ENCODE peak calls at places on chromosomes 12 and 14, in eight cellular contexts. One of them, this sample, is unnamed.

GRCh38 chr12:6903712-6904111 is 910 bp upstream of the LRRC23 start:
- DNase-seq in AG10803: no peak
- DNase-seq in cardiac fibroblast: no peak
- DNase-seq in astrocyte of the spinal cord: no peak
- DNase-seq in heart right ventricle: no peak
- DNase-seq in astrocyte of the cerebellum: no peak
- DNase-seq in fibroblast of mammary gland: no peak
- DNase-seq in tibial nerve: no peak
- DNase-seq in this sample: no peak

GRCh38 chr14:100889641-100890040 is 13.9 kb downstream of the RTL1 start:
- DNase-seq in AG10803: no peak
- DNase-seq in cardiac fibroblast: no peak
- DNase-seq in astrocyte of the spinal cord: no peak
- DNase-seq in heart right ventricle: no peak
- DNase-seq in astrocyte of the cerebellum: no peak
- DNase-seq in fibroblast of mammary gland: no peak
- DNase-seq in tibial nerve: no peak
- DNase-seq in this sample: peak; percentile 73

GRCh38 chr14:75282166-75282547 is 3.5 kb downstream of the FOS start:
- DNase-seq in AG10803: peak; percentile 64
- DNase-seq in cardiac fibroblast: peak; percentile 38
- DNase-seq in astrocyte of the spinal cord: peak; percentile 74
- DNase-seq in heart right ventricle: no peak
- DNase-seq in astrocyte of the cerebellum: no peak
- DNase-seq in fibroblast of mammary gland: no peak
- DNase-seq in tibial nerve: no peak
- DNase-seq in this sample: peak; percentile 26

GRCh38 chr12:11836282-11836963 is 186.9 kb downstream of the ETV6 start:
- DNase-seq in AG10803: no peak
- DNase-seq in cardiac fibroblast: no peak
- DNase-seq in astrocyte of the spinal cord: no peak
- DNase-seq in heart right ventricle: no peak
- DNase-seq in astrocyte of the cerebellum: no peak
- DNase-seq in fibroblast of mammary gland: no peak
- DNase-seq in tibial nerve: no peak
- DNase-seq in this sample: peak; percentile 78

GRCh38 chr14:20934148-20934762 is 21.0 kb upstream of the RNASE2 start:
- DNase-seq in AG10803: peak; percentile 9
- DNase-seq in cardiac fibroblast: peak; percentile 29
- DNase-seq in astrocyte of the spinal cord: no peak
- DNase-seq in heart right ventricle: peak; percentile 46
- DNase-seq in astrocyte of the cerebellum: no peak
- DNase-seq in fibroblast of mammary gland: peak; percentile 28
- DNase-seq in tibial nerve: no peak
- DNase-seq in this sample: no peak

GRCh38 chr14:67820428-67820881 is 876 bp downstream of the RAD51B start:
- DNase-seq in AG10803: peak; percentile 60
- DNase-seq in cardiac fibroblast: peak; percentile 44
- DNase-seq in astrocyte of the spinal cord: no peak
- DNase-seq in heart right ventricle: no peak
- DNase-seq in astrocyte of the cerebellum: no peak
- DNase-seq in fibroblast of mammary gland: peak; percentile 73
- DNase-seq in tibial nerve: no peak
- DNase-seq in this sample: no peak

GRCh38 chr14:94701854-94702370 is 68.0 kb downstream of the GSC start:
- DNase-seq in AG10803: no peak
- DNase-seq in cardiac fibroblast: no peak
- DNase-seq in astrocyte of the spinal cord: no peak
- DNase-seq in heart right ventricle: no peak
- DNase-seq in astrocyte of the cerebellum: no peak
- DNase-seq in fibroblast of mammary gland: no peak
- DNase-seq in tibial nerve: no peak
- DNase-seq in this sample: no peak

GRCh38 chr12:69688496-69689427 is 10.3 kb downstream of the BEST3 start:
- DNase-seq in AG10803: peak; percentile 94
- DNase-seq in cardiac fibroblast: peak; percentile 94
- DNase-seq in astrocyte of the spinal cord: peak; percentile 96
- DNase-seq in heart right ventricle: peak; percentile 30
- DNase-seq in astrocyte of the cerebellum: peak; percentile 89
- DNase-seq in fibroblast of mammary gland: peak; percentile 95
- DNase-seq in tibial nerve: no peak
- DNase-seq in this sample: peak; percentile 88

GRCh38 chr12:48788852-48789775 is at the start of gene ADCY6:
- DNase-seq in AG10803: peak; percentile 62
- DNase-seq in cardiac fibroblast: peak; percentile 58
- DNase-seq in astrocyte of the spinal cord: peak; percentile 79
- DNase-seq in heart right ventricle: peak; percentile 86
- DNase-seq in astrocyte of the cerebellum: peak; percentile 31
- DNase-seq in fibroblast of mammary gland: peak; percentile 60
- DNase-seq in tibial nerve: peak; percentile 54
- DNase-seq in this sample: peak; percentile 95

GRCh38 chr14:53979747-53980642 is 23.4 kb upstream of the BMP4 start:
- DNase-seq in AG10803: peak; percentile 78
- DNase-seq in cardiac fibroblast: peak; percentile 66
- DNase-seq in astrocyte of the spinal cord: peak; percentile 77
- DNase-seq in heart right ventricle: peak; percentile 25
- DNase-seq in astrocyte of the cerebellum: peak; percentile 73
- DNase-seq in fibroblast of mammary gland: peak; percentile 82
- DNase-seq in tibial nerve: peak; percentile 38
- DNase-seq in this sample: peak; percentile 49

GRCh38 chr12:75853621-75854020 is 178.0 kb downstream of the PHLDA1 start:
- DNase-seq in AG10803: no peak
- DNase-seq in cardiac fibroblast: no peak
- DNase-seq in astrocyte of the spinal cord: no peak
- DNase-seq in heart right ventricle: no peak
- DNase-seq in astrocyte of the cerebellum: no peak
- DNase-seq in fibroblast of mammary gland: no peak
- DNase-seq in tibial nerve: no peak
- DNase-seq in this sample: no peak

GRCh38 chr12:49059385-49060232 is 985 bp downstream of the KMT2D start:
- DNase-seq in AG10803: peak; percentile 15
- DNase-seq in cardiac fibroblast: peak; percentile 18
- DNase-seq in astrocyte of the spinal cord: no peak
- DNase-seq in heart right ventricle: no peak
- DNase-seq in astrocyte of the cerebellum: no peak
- DNase-seq in fibroblast of mammary gland: no peak
- DNase-seq in tibial nerve: no peak
- DNase-seq in this sample: no peak

GRCh38 chr12:42981379-42981778 is 391.8 kb upstream of the PRICKLE1 start:
- DNase-seq in AG10803: peak; percentile 6
- DNase-seq in cardiac fibroblast: peak; percentile 71
- DNase-seq in astrocyte of the spinal cord: peak; percentile 76
- DNase-seq in heart right ventricle: no peak
- DNase-seq in astrocyte of the cerebellum: no peak
- DNase-seq in fibroblast of mammary gland: peak; percentile 69
- DNase-seq in tibial nerve: no peak
- DNase-seq in this sample: no peak

GRCh38 chr14:102363182-102363952 is 626 bp downstream of the TECPR2 start:
- DNase-seq in AG10803: peak; percentile 35
- DNase-seq in cardiac fibroblast: peak; percentile 44
- DNase-seq in astrocyte of the spinal cord: peak; percentile 38
- DNase-seq in heart right ventricle: no peak
- DNase-seq in astrocyte of the cerebellum: no peak
- DNase-seq in fibroblast of mammary gland: peak; percentile 57
- DNase-seq in tibial nerve: no peak
- DNase-seq in this sample: peak; percentile 89

GRCh38 chr12:127233016-127233415 is 1034.0 kb upstream of the TMEM132C start:
- DNase-seq in AG10803: no peak
- DNase-seq in cardiac fibroblast: no peak
- DNase-seq in astrocyte of the spinal cord: no peak
- DNase-seq in heart right ventricle: no peak
- DNase-seq in astrocyte of the cerebellum: no peak
- DNase-seq in fibroblast of mammary gland: peak; percentile 57
- DNase-seq in tibial nerve: no peak
- DNase-seq in this sample: no peak

GRCh38 chr12:53623526-53623925 is 2.7 kb downstream of the ATF7 start:
- DNase-seq in AG10803: peak; percentile 61
- DNase-seq in cardiac fibroblast: peak; percentile 66
- DNase-seq in astrocyte of the spinal cord: peak; percentile 61
- DNase-seq in heart right ventricle: no peak
- DNase-seq in astrocyte of the cerebellum: peak; percentile 22
- DNase-seq in fibroblast of mammary gland: peak; percentile 60
- DNase-seq in tibial nerve: no peak
- DNase-seq in this sample: no peak
- H3K4me3 ChIP-seq in AG10803: peak overlapping the region; percentile 75
- H3K4me3 ChIP-seq in cardiac fibroblast: peak overlapping the region; percentile 91
- H3K4me3 ChIP-seq in astrocyte of the spinal cord: peak overlapping the region; percentile 90
- H3K4me3 ChIP-seq in heart right ventricle: peak overlapping the region; percentile 69
- H3K4me3 ChIP-seq in astrocyte of the cerebellum: peak overlapping the region; percentile 68
- H3K4me3 ChIP-seq in fibroblast of mammary gland: peak overlapping the region; percentile 92
- H3K4me3 ChIP-seq in tibial nerve: peak overlapping the region; percentile 62
- H3K4me3 ChIP-seq in this sample: no peak overlapping the region

DNA sequence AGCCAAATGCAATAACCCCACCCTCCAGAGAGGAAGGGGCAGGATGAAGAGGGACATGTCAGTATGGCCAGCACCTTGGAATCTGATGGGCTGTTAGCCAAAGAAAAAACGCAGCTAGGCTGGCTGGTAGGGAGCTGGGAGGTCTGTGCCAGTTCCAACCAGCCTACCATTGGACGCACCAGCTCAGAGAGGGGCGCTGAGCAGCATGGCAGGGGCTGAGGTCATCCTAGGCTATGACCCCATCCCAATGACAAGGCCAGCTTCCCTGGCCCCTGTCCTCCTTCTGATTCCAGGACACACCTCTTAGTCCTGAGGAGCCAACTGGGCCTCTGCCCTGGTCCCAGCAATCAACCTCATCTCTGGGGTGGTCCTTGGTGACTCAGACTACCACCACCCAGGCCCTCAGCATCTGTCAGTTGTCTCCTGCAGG is 12.2 kb downstream of the ACTN1 start:
- DNase-seq in AG10803: no peak
- DNase-seq in cardiac fibroblast: no peak
- DNase-seq in astrocyte of the spinal cord: peak; percentile 4
- DNase-seq in heart right ventricle: no peak
- DNase-seq in astrocyte of the cerebellum: no peak
- DNase-seq in fibroblast of mammary gland: no peak
- DNase-seq in tibial nerve: no peak
- DNase-seq in this sample: no peak
- H3K4me3 ChIP-seq in AG10803: no peak overlapping the region
- H3K4me3 ChIP-seq in cardiac fibroblast: no peak overlapping the region
- H3K4me3 ChIP-seq in astrocyte of the spinal cord: no peak overlapping the region
- H3K4me3 ChIP-seq in heart right ventricle: no peak overlapping the region
- H3K4me3 ChIP-seq in astrocyte of the cerebellum: no peak overlapping the region
- H3K4me3 ChIP-seq in fibroblast of mammary gland: no peak overlapping the region
- H3K4me3 ChIP-seq in tibial nerve: no peak overlapping the region
- H3K4me3 ChIP-seq in this sample: no peak overlapping the region

GRCh38 chr14:90062852-90063539 is 1.2 kb downstream of the KCNK13 start:
- DNase-seq in AG10803: no peak
- DNase-seq in cardiac fibroblast: no peak
- DNase-seq in astrocyte of the spinal cord: no peak
- DNase-seq in heart right ventricle: no peak
- DNase-seq in astrocyte of the cerebellum: no peak
- DNase-seq in fibroblast of mammary gland: no peak
- DNase-seq in tibial nerve: no peak
- DNase-seq in this sample: peak; percentile 62
- H3K4me3 ChIP-seq in AG10803: no peak overlapping the region
- H3K4me3 ChIP-seq in cardiac fibroblast: no peak overlapping the region
- H3K4me3 ChIP-seq in astrocyte of the spinal cord: no peak overlapping the region
- H3K4me3 ChIP-seq in heart right ventricle: peak overlapping the region; percentile 42
- H3K4me3 ChIP-seq in astrocyte of the cerebellum: no peak overlapping the region
- H3K4me3 ChIP-seq in fibroblast of mammary gland: no peak overlapping the region
- H3K4me3 ChIP-seq in tibial nerve: peak overlapping the region; percentile 24
- H3K4me3 ChIP-seq in this sample: no peak overlapping the region

DNA sequence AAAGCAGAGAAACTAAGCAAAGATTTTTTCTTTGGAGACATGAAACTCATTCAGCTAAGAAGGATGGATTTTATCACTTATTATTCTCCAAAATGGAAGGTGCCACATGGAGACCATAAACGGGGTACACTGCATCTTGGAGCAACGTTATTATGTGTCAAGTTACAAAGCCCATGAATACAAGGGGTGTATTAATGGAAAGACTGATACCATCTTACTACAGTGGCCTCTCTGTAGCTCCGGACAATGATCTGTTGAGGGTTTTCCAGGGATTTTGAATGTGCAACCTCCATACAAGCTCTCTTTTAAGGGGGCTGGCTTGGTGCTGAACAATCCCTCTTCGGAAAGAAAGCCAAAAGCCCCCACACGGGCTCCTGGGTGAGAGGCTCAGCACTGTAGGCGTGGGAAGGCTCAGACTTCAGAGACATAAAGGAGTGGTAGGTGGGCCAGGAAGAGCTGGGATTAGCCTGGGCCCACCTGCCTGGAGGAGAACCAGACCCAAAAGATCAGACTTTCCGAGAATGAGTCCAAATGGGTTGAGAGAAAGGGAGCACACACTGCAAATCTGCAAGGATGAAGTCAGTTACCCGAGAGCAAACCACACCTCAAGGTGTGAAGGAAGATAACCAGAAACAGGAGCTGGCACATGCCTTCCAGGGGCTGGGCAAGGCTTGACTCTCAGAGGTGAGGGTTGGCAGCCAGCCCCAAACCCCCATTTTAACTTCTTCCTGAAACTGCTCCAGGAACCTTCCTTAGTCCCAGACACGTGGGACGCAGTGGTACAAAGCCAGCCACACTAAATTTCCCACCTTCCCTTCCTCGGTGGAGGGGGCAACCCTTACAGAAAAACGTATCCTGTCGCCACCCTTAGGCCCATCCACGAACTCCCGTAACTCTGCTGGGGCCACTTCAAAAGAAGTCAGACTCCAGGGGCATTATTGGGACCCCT is 1.5 kb downstream of the VPS37B start:
- DNase-seq in AG10803: no peak
- DNase-seq in cardiac fibroblast: no peak
- DNase-seq in astrocyte of the spinal cord: no peak
- DNase-seq in heart right ventricle: no peak
- DNase-seq in astrocyte of the cerebellum: no peak
- DNase-seq in fibroblast of mammary gland: no peak
- DNase-seq in tibial nerve: no peak
- DNase-seq in this sample: no peak
- H3K4me3 ChIP-seq in AG10803: peak overlapping the region; percentile 94
- H3K4me3 ChIP-seq in cardiac fibroblast: peak overlapping the region; percentile 83
- H3K4me3 ChIP-seq in astrocyte of the spinal cord: peak overlapping the region; percentile 76
- H3K4me3 ChIP-seq in heart right ventricle: peak overlapping the region; percentile 69
- H3K4me3 ChIP-seq in astrocyte of the cerebellum: peak overlapping the region; percentile 84
- H3K4me3 ChIP-seq in fibroblast of mammary gland: peak overlapping the region; percentile 79
- H3K4me3 ChIP-seq in tibial nerve: peak overlapping the region; percentile 95
- H3K4me3 ChIP-seq in this sample: peak overlapping the region; percentile 80

DNA sequence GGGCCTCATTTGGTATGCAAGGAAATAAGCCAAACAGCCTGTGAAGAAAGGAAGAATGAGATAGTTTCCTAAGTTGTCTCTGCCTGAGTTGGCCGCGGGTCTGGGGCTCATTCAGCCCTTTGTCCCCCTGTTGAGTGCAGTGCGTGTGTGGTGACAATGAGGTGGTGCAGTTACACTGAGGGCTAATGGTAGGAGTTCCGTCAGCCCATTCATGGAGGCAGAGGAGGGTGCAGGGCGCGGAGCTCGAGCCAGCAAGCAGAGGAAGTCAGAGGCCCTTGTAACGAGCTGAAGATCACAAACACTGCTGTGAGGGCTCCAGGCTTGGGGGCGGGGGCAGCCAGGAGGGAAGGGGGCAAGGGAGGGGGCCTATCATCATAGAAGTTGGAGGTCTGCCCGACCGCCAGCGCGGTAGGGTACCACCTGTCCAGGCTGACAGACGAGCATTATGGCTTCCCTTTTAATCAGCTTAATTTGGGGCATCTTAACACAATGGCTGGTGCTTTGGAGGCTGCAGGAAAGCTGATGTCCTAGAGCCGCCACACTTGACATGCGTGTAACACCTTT is 20.5 kb downstream of the CCND2 start:
- DNase-seq in AG10803: no peak
- DNase-seq in cardiac fibroblast: no peak
- DNase-seq in astrocyte of the spinal cord: no peak
- DNase-seq in heart right ventricle: no peak
- DNase-seq in astrocyte of the cerebellum: no peak
- DNase-seq in fibroblast of mammary gland: no peak
- DNase-seq in tibial nerve: no peak
- DNase-seq in this sample: no peak
- H3K4me3 ChIP-seq in AG10803: no peak overlapping the region
- H3K4me3 ChIP-seq in cardiac fibroblast: no peak overlapping the region
- H3K4me3 ChIP-seq in astrocyte of the spinal cord: no peak overlapping the region
- H3K4me3 ChIP-seq in heart right ventricle: no peak overlapping the region
- H3K4me3 ChIP-seq in astrocyte of the cerebellum: no peak overlapping the region
- H3K4me3 ChIP-seq in fibroblast of mammary gland: no peak overlapping the region
- H3K4me3 ChIP-seq in tibial nerve: no peak overlapping the region
- H3K4me3 ChIP-seq in this sample: no peak overlapping the region

This sample was measured in lower leg skin.